ENCODE peak calls at places on chromosomes 5 and 9, in eight cellular contexts. One of them, this sample, is unnamed.

GRCh38 chr5:81749562-81750307 is 1.2 kb downstream of the SSBP2 start:
- DNase-seq in fibroblast of the aortic adventitia: no peak
- DNase-seq in sigmoid colon: peak
- DNase-seq in uterus: peak
- DNase-seq in lung: peak
- DNase-seq in astrocyte: no peak
- DNase-seq in cardiac fibroblast: no peak
- DNase-seq in GM06990: peak
- DNase-seq in this sample: peak

GRCh38 chr9:87655731-87656130 is 70.2 kb upstream of the CTSL start:
- DNase-seq in GM06990: no peak
- DNase-seq in fibroblast of the aortic adventitia: no peak
- DNase-seq in astrocyte: no peak
- DNase-seq in sigmoid colon: no peak
- DNase-seq in uterus: no peak
- DNase-seq in lung: no peak
- DNase-seq in cardiac fibroblast: no peak
- DNase-seq in this sample: no peak

GRCh38 chr9:86944974-86945867 is 2.1 kb downstream of the GAS1 start:
- DNase-seq in fibroblast of the aortic adventitia: peak
- DNase-seq in astrocyte: no peak
- DNase-seq in uterus: no peak
- DNase-seq in lung: peak
- DNase-seq in sigmoid colon: peak
- DNase-seq in GM06990: no peak
- DNase-seq in cardiac fibroblast: peak
- DNase-seq in this sample: no peak

GRCh38 chr5:15621094-15621493 is 121.1 kb downstream of the FBXL7 start:
- DNase-seq in fibroblast of the aortic adventitia: peak
- DNase-seq in uterus: no peak
- DNase-seq in sigmoid colon: no peak
- DNase-seq in cardiac fibroblast: peak
- DNase-seq in GM06990: no peak
- DNase-seq in astrocyte: peak
- DNase-seq in lung: no peak
- DNase-seq in this sample: no peak

GRCh38 chr9:71793386-71794105 is 25.2 kb upstream of the CEMIP2 start:
- DNase-seq in astrocyte: peak
- DNase-seq in GM06990: no peak
- DNase-seq in sigmoid colon: no peak
- DNase-seq in fibroblast of the aortic adventitia: peak
- DNase-seq in cardiac fibroblast: peak
- DNase-seq in uterus: no peak
- DNase-seq in lung: no peak
- DNase-seq in this sample: no peak

GRCh38 chr5:104412649-104413240 is 850.2 kb upstream of the NUDT12 start:
- DNase-seq in lung: no peak
- DNase-seq in uterus: no peak
- DNase-seq in fibroblast of the aortic adventitia: peak
- DNase-seq in astrocyte: peak
- DNase-seq in cardiac fibroblast: peak
- DNase-seq in GM06990: peak
- DNase-seq in sigmoid colon: no peak
- DNase-seq in this sample: peak

GRCh38 chr5:177355868-177356168 is 1.9 kb upstream of the RGS14 start:
- DNase-seq in lung: no peak
- DNase-seq in sigmoid colon: no peak
- DNase-seq in cardiac fibroblast: no peak
- DNase-seq in uterus: no peak
- DNase-seq in astrocyte: no peak
- DNase-seq in GM06990: no peak
- DNase-seq in fibroblast of the aortic adventitia: no peak
- DNase-seq in this sample: no peak

GRCh38 chr5:8825161-8825757 is 720.6 kb downstream of the SEMA5A start:
- DNase-seq in astrocyte: no peak
- DNase-seq in sigmoid colon: no peak
- DNase-seq in uterus: no peak
- DNase-seq in cardiac fibroblast: peak
- DNase-seq in fibroblast of the aortic adventitia: no peak
- DNase-seq in GM06990: no peak
- DNase-seq in lung: no peak
- DNase-seq in this sample: no peak

GRCh38 chr9:108588246-108588645 is 267.5 kb downstream of the ACTL7B start:
- DNase-seq in fibroblast of the aortic adventitia: no peak
- DNase-seq in astrocyte: no peak
- DNase-seq in lung: no peak
- DNase-seq in sigmoid colon: no peak
- DNase-seq in cardiac fibroblast: no peak
- DNase-seq in GM06990: no peak
- DNase-seq in uterus: no peak
- DNase-seq in this sample: no peak

GRCh38 chr5:72378636-72379289 is 58.6 kb downstream of the PTCD2 start:
- DNase-seq in cardiac fibroblast: peak
- DNase-seq in lung: no peak
- DNase-seq in fibroblast of the aortic adventitia: peak
- DNase-seq in GM06990: no peak
- DNase-seq in uterus: no peak
- DNase-seq in astrocyte: peak
- DNase-seq in sigmoid colon: no peak
- DNase-seq in this sample: no peak

GRCh38 chr9:136089697-136090045 is 5.4 kb downstream of the NACC2 start:
- DNase-seq in lung: no peak
- DNase-seq in astrocyte: no peak
- DNase-seq in uterus: no peak
- DNase-seq in fibroblast of the aortic adventitia: peak
- DNase-seq in sigmoid colon: no peak
- DNase-seq in GM06990: peak
- DNase-seq in cardiac fibroblast: peak
- DNase-seq in this sample: peak

GRCh38 chr9:136092353-136092650 is 2.8 kb downstream of the NACC2 start:
- DNase-seq in uterus: no peak
- DNase-seq in astrocyte: no peak
- DNase-seq in lung: no peak
- DNase-seq in fibroblast of the aortic adventitia: no peak
- DNase-seq in GM06990: no peak
- DNase-seq in cardiac fibroblast: no peak
- DNase-seq in sigmoid colon: no peak
- DNase-seq in this sample: no peak

GRCh38 chr9:136091582-136092352 is 3.3 kb downstream of the NACC2 start:
- DNase-seq in astrocyte: no peak
- DNase-seq in sigmoid colon: no peak
- DNase-seq in GM06990: no peak
- DNase-seq in lung: no peak
- DNase-seq in fibroblast of the aortic adventitia: no peak
- DNase-seq in uterus: no peak
- DNase-seq in cardiac fibroblast: no peak
- DNase-seq in this sample: no peak

GRCh38 chr9:136090060-136090735 is 4.9 kb downstream of the NACC2 start:
- DNase-seq in sigmoid colon: peak
- DNase-seq in fibroblast of the aortic adventitia: no peak
- DNase-seq in lung: no peak
- DNase-seq in GM06990: no peak
- DNase-seq in uterus: no peak
- DNase-seq in cardiac fibroblast: no peak
- DNase-seq in astrocyte: no peak
- DNase-seq in this sample: no peak

DNA sequence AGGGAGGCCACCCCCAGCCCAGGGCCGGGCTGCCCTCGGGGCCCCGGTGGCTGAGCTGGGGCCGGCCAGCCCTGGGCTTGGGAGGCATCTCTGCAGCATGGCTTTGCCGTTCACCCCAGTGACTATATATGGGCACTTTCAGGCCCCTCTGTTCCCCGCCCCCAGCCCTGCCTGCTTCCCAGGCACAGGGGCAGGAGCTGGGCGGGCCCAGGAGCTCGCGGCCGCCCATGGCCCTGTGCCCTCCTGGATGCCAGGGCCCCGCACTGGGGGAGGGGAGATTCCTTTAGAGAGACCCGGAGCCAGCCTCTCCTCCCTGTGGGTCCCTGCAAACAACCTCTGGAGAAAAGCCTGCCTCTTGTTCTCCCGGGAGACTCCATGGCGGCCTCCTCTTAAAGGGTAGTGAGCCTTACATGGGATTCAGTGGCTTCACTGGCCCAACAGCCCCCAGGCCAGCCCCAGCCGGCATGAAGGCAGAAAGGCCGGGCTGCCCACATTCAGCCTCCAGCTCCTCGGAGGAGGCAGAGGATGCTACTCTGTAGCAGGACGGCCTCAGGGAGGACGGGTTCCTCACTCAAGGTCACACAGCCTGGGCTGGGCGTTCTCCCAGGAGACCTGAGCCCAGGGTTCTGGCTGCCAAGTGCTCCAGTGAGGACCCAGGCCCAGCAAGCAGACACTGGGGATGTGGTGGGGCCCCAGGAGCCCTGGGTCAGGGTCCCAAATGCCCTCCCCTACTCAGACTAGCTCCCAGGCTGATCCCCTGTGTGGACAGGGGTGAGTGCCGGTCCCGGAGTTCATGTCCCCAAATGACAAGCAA is 4.1 kb downstream of the NACC2 start:
- DNase-seq in lung: no peak
- DNase-seq in sigmoid colon: peak
- DNase-seq in cardiac fibroblast: peak
- DNase-seq in GM06990: no peak
- DNase-seq in uterus: peak
- DNase-seq in fibroblast of the aortic adventitia: no peak
- DNase-seq in astrocyte: no peak
- DNase-seq in this sample: no peak
- H3K4me3 ChIP-seq in lung: no peak
- H3K4me3 ChIP-seq in sigmoid colon: peak
- H3K4me3 ChIP-seq in cardiac fibroblast: no peak
- H3K4me3 ChIP-seq in GM06990: no peak
- H3K4me3 ChIP-seq in uterus: peak
- H3K4me3 ChIP-seq in fibroblast of the aortic adventitia: no peak
- H3K4me3 ChIP-seq in astrocyte: no peak
- H3K4me3 ChIP-seq in this sample: no peak

GRCh38 chr9:134398756-134399155 is 72.5 kb downstream of the RXRA start:
- DNase-seq in sigmoid colon: no peak
- DNase-seq in lung: no peak
- DNase-seq in fibroblast of the aortic adventitia: no peak
- DNase-seq in cardiac fibroblast: no peak
- DNase-seq in astrocyte: no peak
- DNase-seq in uterus: no peak
- DNase-seq in GM06990: no peak
- DNase-seq in this sample: no peak
- H3K4me3 ChIP-seq in sigmoid colon: no peak
- H3K4me3 ChIP-seq in lung: no peak
- H3K4me3 ChIP-seq in fibroblast of the aortic adventitia: no peak
- H3K4me3 ChIP-seq in cardiac fibroblast: no peak
- H3K4me3 ChIP-seq in astrocyte: no peak
- H3K4me3 ChIP-seq in uterus: no peak
- H3K4me3 ChIP-seq in GM06990: no peak
- H3K4me3 ChIP-seq in this sample: no peak

GRCh38 chr5:172859966-172860365 is 25.9 kb downstream of the ERGIC1 start:
- DNase-seq in sigmoid colon: no peak
- DNase-seq in astrocyte: no peak
- DNase-seq in fibroblast of the aortic adventitia: no peak
- DNase-seq in lung: peak
- DNase-seq in GM06990: no peak
- DNase-seq in cardiac fibroblast: no peak
- DNase-seq in uterus: no peak
- DNase-seq in this sample: no peak

GRCh38 chr5:172858511-172858989 is 24.5 kb downstream of the ERGIC1 start:
- DNase-seq in fibroblast of the aortic adventitia: peak
- DNase-seq in uterus: no peak
- DNase-seq in sigmoid colon: no peak
- DNase-seq in lung: no peak
- DNase-seq in cardiac fibroblast: no peak
- DNase-seq in GM06990: no peak
- DNase-seq in astrocyte: no peak
- DNase-seq in this sample: no peak

GRCh38 chr5:172858990-172859811 is 25.1 kb downstream of the ERGIC1 start:
- DNase-seq in sigmoid colon: peak
- DNase-seq in lung: peak
- DNase-seq in fibroblast of the aortic adventitia: peak
- DNase-seq in astrocyte: peak
- DNase-seq in GM06990: no peak
- DNase-seq in uterus: peak
- DNase-seq in cardiac fibroblast: peak
- DNase-seq in this sample: no peak

GRCh38 chr5:172856336-172856735 is 22.3 kb downstream of the ERGIC1 start:
- DNase-seq in cardiac fibroblast: no peak
- DNase-seq in fibroblast of the aortic adventitia: no peak
- DNase-seq in astrocyte: no peak
- DNase-seq in GM06990: no peak
- DNase-seq in uterus: no peak
- DNase-seq in lung: no peak
- DNase-seq in sigmoid colon: no peak
- DNase-seq in this sample: no peak

DNA sequence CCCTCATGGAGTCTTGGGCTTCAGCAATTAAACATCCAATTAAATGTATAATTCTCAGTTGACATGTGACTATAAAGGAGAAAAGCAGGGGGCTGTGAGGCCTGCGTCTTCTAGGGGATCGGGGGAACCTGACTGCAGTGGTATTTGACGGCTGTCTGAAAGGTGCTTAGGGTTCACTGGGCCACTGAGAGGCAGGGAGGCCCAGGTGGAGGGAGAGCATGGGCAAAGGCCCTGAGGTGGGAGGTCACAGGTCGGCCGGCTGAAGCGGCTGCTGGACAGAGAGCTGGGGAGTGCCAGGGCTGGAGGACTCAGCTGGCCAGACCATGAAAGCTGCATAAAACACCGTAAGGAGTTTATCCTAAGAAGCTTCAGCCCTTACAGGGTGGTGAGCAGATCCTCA is 23.9 kb downstream of the ERGIC1 start:
- DNase-seq in GM06990: no peak
- DNase-seq in fibroblast of the aortic adventitia: no peak
- DNase-seq in sigmoid colon: no peak
- DNase-seq in uterus: no peak
- DNase-seq in lung: no peak
- DNase-seq in astrocyte: no peak
- DNase-seq in cardiac fibroblast: no peak
- DNase-seq in this sample: no peak
- H3K4me3 ChIP-seq in GM06990: no peak
- H3K4me3 ChIP-seq in fibroblast of the aortic adventitia: no peak
- H3K4me3 ChIP-seq in sigmoid colon: no peak
- H3K4me3 ChIP-seq in uterus: no peak
- H3K4me3 ChIP-seq in lung: no peak
- H3K4me3 ChIP-seq in astrocyte: no peak
- H3K4me3 ChIP-seq in cardiac fibroblast: no peak
- H3K4me3 ChIP-seq in this sample: no peak

DNA sequence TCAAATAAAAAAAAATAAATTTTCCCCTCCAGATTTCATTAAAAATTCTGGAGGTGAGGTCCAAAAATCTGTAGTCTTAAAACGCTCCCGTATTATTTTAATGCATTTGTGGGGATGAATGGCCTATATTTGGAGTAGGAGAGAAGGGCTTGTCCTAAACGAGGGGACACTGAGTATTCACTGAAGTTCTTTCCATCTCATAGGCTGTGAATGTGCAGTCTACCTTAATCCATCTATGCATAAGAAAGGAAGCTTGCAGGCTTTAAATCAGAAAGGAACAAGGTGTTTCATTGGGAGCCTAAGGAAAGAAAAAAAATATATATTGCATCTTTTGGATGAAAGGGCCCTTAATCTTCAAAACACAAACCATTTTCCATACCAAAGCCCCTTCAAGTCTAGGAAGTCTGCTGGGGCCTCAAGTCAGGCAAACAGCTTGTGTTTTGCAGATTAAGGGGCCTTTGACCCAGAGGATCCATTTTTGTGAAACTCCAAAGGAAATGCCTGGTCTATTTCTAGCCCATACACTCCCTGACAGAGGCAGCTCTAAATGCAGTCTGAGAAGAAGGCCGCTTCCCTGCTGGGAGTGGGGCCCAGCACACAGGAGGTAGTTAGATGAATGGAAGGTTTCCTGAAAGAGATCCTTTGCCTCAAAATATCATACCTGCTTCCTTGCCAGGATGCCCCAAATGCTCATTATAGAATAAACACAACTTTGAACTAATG is 35.6 kb downstream of the BRINP1 start:
- DNase-seq in cardiac fibroblast: no peak
- DNase-seq in astrocyte: no peak
- DNase-seq in fibroblast of the aortic adventitia: no peak
- DNase-seq in lung: no peak
- DNase-seq in uterus: no peak
- DNase-seq in GM06990: no peak
- DNase-seq in sigmoid colon: no peak
- DNase-seq in this sample: no peak
- H3K4me3 ChIP-seq in cardiac fibroblast: no peak
- H3K4me3 ChIP-seq in astrocyte: no peak
- H3K4me3 ChIP-seq in fibroblast of the aortic adventitia: no peak
- H3K4me3 ChIP-seq in lung: no peak
- H3K4me3 ChIP-seq in uterus: no peak
- H3K4me3 ChIP-seq in GM06990: no peak
- H3K4me3 ChIP-seq in sigmoid colon: no peak
- H3K4me3 ChIP-seq in this sample: no peak